ENCODE peak calls at places on chromosomes 6 and 20, in six cellular contexts. K, L, R, Z, T and N are unnamed samples.

GRCh38 chr6:112286010-112286409 is 31.6 kb upstream of the LAMA4 start:
- DNase-seq in R (no peak), Z (no peak), L (peak), K (no peak), T (no peak), N (no peak)

GRCh38 chr6:42441661-42442081 is 10.1 kb downstream of the TRERF1 start:
- DNase-seq in R (no peak), T (no peak), L (no peak), K (no peak), Z (no peak), N (no peak)

GRCh38 chr6:111872521-111873177 is 603 bp downstream of the FYN start:
- DNase-seq in K (peak), R (no peak), Z (peak), L (peak), T (peak), N (peak)

GRCh38 chr20:38290829-38291581 is 13.0 kb upstream of the BPI start:
- DNase-seq in K (no peak), T (no peak), R (peak), L (no peak), Z (peak), N (peak)

GRCh38 chr6:15247750-15248450 is 2.0 kb downstream of the JARID2 start:
- DNase-seq in R (peak), T (peak), L (peak), Z (peak), K (peak), N (peak)

GRCh38 chr6:169659820-169660610 is 41.8 kb downstream of the WDR27 start:
- DNase-seq in T (no peak), Z (no peak), R (peak), L (no peak), K (no peak), N (no peak)

GRCh38 chr6:90107721-90108364 is 188.8 kb downstream of the BACH2 start:
- DNase-seq in Z (no peak), R (no peak), T (peak), L (no peak), K (no peak), N (no peak)

GRCh38 chr6:44301782-44302564 is 11.2 kb downstream of the AARS2 start:
- DNase-seq in R (peak), Z (no peak), L (no peak), K (no peak), T (no peak), N (no peak)

GRCh38 chr20:18672826-18673225 is 85.0 kb downstream of the DTD1 start:
- DNase-seq in L (no peak), R (no peak), Z (no peak), K (no peak), T (no peak), N (no peak)

GRCh38 chr6:157944983-157945931 is 36.4 kb upstream of the SYNJ2 start:
- DNase-seq in T (no peak), R (no peak), Z (peak), K (no peak), L (no peak), N (no peak)

GRCh38 chr6:1604991-1605821 is 4.5 kb upstream of the FOXC1 start:
- DNase-seq in K (no peak), R (no peak), Z (no peak), L (no peak), T (no peak), N (no peak)

GRCh38 chr6:158226655-158227512 is 58.7 kb downstream of the GTF2H5 start:
- DNase-seq in K (no peak), R (no peak), Z (no peak), T (no peak), L (no peak), N (peak)

GRCh38 chr6:2155206-2155605 is 90.2 kb downstream of the GMDS start:
- DNase-seq in T (no peak), L (no peak), K (no peak), Z (no peak), R (no peak), N (no peak)

GRCh38 chr6:88304515-88304914 is 138.4 kb upstream of the CNR1 start:
- DNase-seq in Z (no peak), L (no peak), K (no peak), T (no peak), R (no peak), N (no peak)

GRCh38 chr20:23407770-23408467 is 13.4 kb downstream of the NAPB start:
- DNase-seq in K (no peak), L (no peak), T (peak), R (no peak), Z (no peak), N (no peak)

GRCh38 chr6:7042654-7043545 is 64.9 kb upstream of the RREB1 start:
- DNase-seq in Z (no peak), T (no peak), K (no peak), L (no peak), R (no peak), N (peak)

GRCh38 chr6:119148825-119149525 is 70.5 kb upstream of the FAM184A start:
- DNase-seq in L (no peak), K (no peak), Z (peak), T (no peak), R (no peak), N (no peak)

GRCh38 chr20:5353624-5354496 is 37.1 kb upstream of the PROKR2 start:
- DNase-seq in L (no peak), T (no peak), K (no peak), R (peak), Z (peak), N (no peak)

GRCh38 chr20:44113642-44113945 is 73.4 kb downstream of the JPH2 start:
- DNase-seq in K (no peak), L (no peak), Z (no peak), R (no peak), T (no peak), N (no peak)

GRCh38 chr20:51668515-51668914 is 99.7 kb downstream of the ATP9A start:
- DNase-seq in T (no peak), L (no peak), K (no peak), Z (no peak), R (no peak), N (no peak)

GRCh38 chr6:127845242-127845641 is 55.6 kb downstream of the THEMIS start:
- DNase-seq in Z (no peak), R (no peak), K (no peak), T (no peak), L (no peak), N (no peak)

GRCh38 chr20:24102290-24102689 is 113.7 kb upstream of the GGTLC1 start:
- DNase-seq in Z (peak), K (no peak), L (no peak), R (peak), T (no peak), N (peak)

GRCh38 chr20:4867036-4867435 is 134.3 kb downstream of the SLC23A2 start:
- DNase-seq in K (no peak), Z (no peak), T (no peak), L (no peak), R (no peak), N (no peak)

GRCh38 chr6:158018370-158018771 is 36.7 kb downstream of the SYNJ2 start:
- DNase-seq in R (no peak), Z (peak), L (no peak), T (no peak), K (no peak), N (no peak)

GRCh38 chr6:161694995-161695394 is 421.1 kb upstream of the AGPAT4 start:
- DNase-seq in K (no peak), L (no peak), R (peak), T (no peak), Z (peak), N (no peak)

GRCh38 chr6:17962436-17963031 is 24.9 kb downstream of the KIF13A start:
- DNase-seq in K (no peak), T (no peak), L (no peak), Z (peak), R (peak), N (no peak)

GRCh38 chr20:49690899-49691620 is 22.6 kb downstream of the B4GALT5 start:
- DNase-seq in K (no peak), T (no peak), R (no peak), L (no peak), Z (peak), N (no peak)

GRCh38 chr6:35775031-35775430 is 1.4 kb upstream of the CLPSL2 start:
- DNase-seq in Z (no peak), R (no peak), K (no peak), T (no peak), L (no peak), N (no peak)

GRCh38 chr20:41334452-41335421 is 5.9 kb upstream of the LPIN3 start:
- DNase-seq in K (no peak), L (no peak), Z (peak), T (no peak), R (no peak), N (no peak)

GRCh38 chr6:116596815-116597214 is 19.5 kb upstream of the RSPH4A start:
- DNase-seq in Z (peak), T (no peak), L (no peak), R (no peak), K (no peak), N (no peak)

GRCh38 chr20:10002871-10003270 is 31.9 kb upstream of the ANKEF1 start:
- DNase-seq in K (no peak), Z (no peak), L (no peak), R (no peak), T (no peak), N (no peak)

GRCh38 chr20:9458075-9458818 is 56.1 kb upstream of the LAMP5 start:
- DNase-seq in T (no peak), Z (peak), K (no peak), L (no peak), R (peak), N (peak)

GRCh38 chr20:62892348-62893304 is 31.0 kb upstream of the TCFL5 start:
- DNase-seq in K (no peak), L (no peak), T (no peak), Z (no peak), R (no peak), N (no peak)

GRCh38 chr6:109486068-109486467 is 3.0 kb upstream of the ZBTB24 start:
- DNase-seq in R (no peak), T (no peak), K (no peak), Z (no peak), L (no peak), N (no peak)

GRCh38 chr6:167401525-167402194 is 76.8 kb downstream of the TTLL2 start:
- DNase-seq in T (no peak), L (no peak), R (peak), K (no peak), Z (no peak), N (no peak)

GRCh38 chr6:37059344-37060194 is 54.1 kb downstream of the FGD2 start:
- DNase-seq in R (peak), Z (peak), T (no peak), K (peak), L (no peak), N (peak)

GRCh38 chr6:130070747-130071146 is 52.4 kb downstream of the L3MBTL3 start:
- DNase-seq in R (no peak), K (no peak), Z (no peak), L (no peak), T (no peak), N (no peak)

GRCh38 chr6:108113557-108114519 is 39.3 kb upstream of the OSTM1 start:
- DNase-seq in K (no peak), Z (peak), L (no peak), T (no peak), R (peak), N (peak)

GRCh38 chr6:16697437-16698162 is 63.7 kb downstream of the ATXN1 start:
- DNase-seq in R (no peak), T (no peak), Z (peak), L (no peak), K (no peak), N (no peak)

GRCh38 chr6:11242709-11243108 is 10.2 kb upstream of the NEDD9 start:
- DNase-seq in K (no peak), Z (peak), T (no peak), L (no peak), R (no peak), N (no peak)